ENCODE peak calls at places on chromosomes 2 and 18, in four cellular contexts. K is right cardiac atrium, E is T-cell, C is nephron progenitor cell. R is an unnamed sample.

GRCh38 chr2:172113617-172114016 is 10.9 kb upstream of the DLX2 start:
- DNase-seq in E (no peak), C (no peak), K (no peak), R (peak; percentile 45)

GRCh38 chr2:115162454-115163293 is 720.2 kb downstream of the DPP10 start:
- DNase-seq in C (peak; percentile 32), E (no peak), K (peak; percentile 35), R (peak; percentile 71)

GRCh38 chr2:191222507-191222906 is 22.7 kb upstream of the MYO1B start:
- DNase-seq in C (no peak), K (no peak), E (no peak), R (no peak)

GRCh38 chr2:31227110-31227509 is 6.8 kb upstream of the EHD3 start:
- DNase-seq in E (no peak), K (no peak), C (no peak), R (peak; percentile 49)

GRCh38 chr18:55024568-55024967 is 65.3 kb upstream of the CCDC68 start:
- DNase-seq in C (no peak), E (no peak), K (no peak), R (no peak)

GRCh38 chr18:24535831-24536230 is 75.4 kb downstream of the HRH4 start:
- DNase-seq in E (no peak), C (no peak), K (no peak), R (no peak)

GRCh38 chr2:226136739-226137138 is 662.9 kb downstream of the IRS1 start:
- DNase-seq in C (no peak), K (peak; percentile 23), E (no peak), R (no peak)

GRCh38 chr18:62847081-62847480 is 131.7 kb downstream of the PHLPP1 start:
- DNase-seq in C (no peak), K (no peak), E (no peak), R (no peak)

GRCh38 chr2:48341556-48342133 is 188.3 kb upstream of the STON1 start:
- DNase-seq in E (no peak), C (no peak), K (no peak), R (no peak)

GRCh38 chr2:25558262-25558661 is 115.1 kb downstream of the DTNB start:
- DNase-seq in C (no peak), E (no peak), K (no peak), R (no peak)

GRCh38 chr2:239700946-239701345 is 300.1 kb upstream of the HDAC4 start:
- DNase-seq in K (no peak), E (no peak), C (no peak), R (no peak)

GRCh38 chr2:103960126-103960508 is 893.8 kb upstream of the POU3F3 start:
- DNase-seq in C (no peak), K (no peak), E (no peak), R (no peak)

GRCh38 chr2:156399224-156399949 is 36.8 kb upstream of the GPD2 start:
- DNase-seq in K (no peak), E (no peak), C (no peak), R (no peak)

GRCh38 chr18:5057348-5058012 is 139.6 kb downstream of the AKAIN1 start:
- DNase-seq in C (peak; percentile 76), E (peak; percentile 11), K (peak; percentile 58), R (peak; percentile 89)

GRCh38 chr18:63180971-63181376 is 138.6 kb downstream of the BCL2 start:
- DNase-seq in E (no peak), K (no peak), C (no peak), R (no peak)

GRCh38 chr2:108968619-108969018 is 20.4 kb downstream of the EDAR start:
- DNase-seq in E (no peak), C (no peak), K (no peak), R (peak; percentile 60)

GRCh38 chr18:38634117-38634516 is 1068.5 kb upstream of the CELF4 start:
- DNase-seq in C (no peak), E (no peak), K (no peak), R (no peak)

GRCh38 chr2:176997074-176997791 is 215.4 kb upstream of the HNRNPA3 start:
- DNase-seq in K (no peak), E (no peak), C (no peak), R (no peak)

GRCh38 chr2:41197781-41198180 is 745.9 kb upstream of the SLC8A1 start:
- DNase-seq in C (no peak), K (no peak), E (no peak), R (peak; percentile 51)

GRCh38 chr2:147910990-147911473 is 66.2 kb downstream of the ACVR2A start:
- DNase-seq in K (no peak), C (peak; percentile 25), E (peak; percentile 5), R (peak; percentile 75)

GRCh38 chr18:33584845-33585775 is 7.1 kb downstream of the ASXL3 start:
- DNase-seq in C (no peak), K (peak; percentile 18), E (no peak), R (no peak)

GRCh38 chr2:54500404-54501147 is 44.4 kb downstream of the SPTBN1 start:
- DNase-seq in E (no peak), K (peak; percentile 72), C (no peak), R (no peak)

GRCh38 chr2:180970052-180970451 is 10.4 kb upstream of the UBE2E3 start:
- DNase-seq in E (no peak), K (no peak), C (no peak), R (no peak)

R was measured in left kidney.